ENCODE peak calls at places on chromosomes 3 and 15, in ten cellular contexts. J is stomach, N is Calu3, U is AG09309, D is HCT116, T is neural progenitor cell, E is PC-3, M is transverse colon, W is astrocyte of the cerebellum, F is right lobe of liver. K is an unnamed sample.

GRCh38 chr15:69602921-69603320 is 150.3 kb downstream of the RPLP1 start:
- DNase-seq in U (no peak), F (no peak), T (no peak), J (no peak), D (no peak), E (no peak), N (no peak), W (no peak), M (no peak), K (no peak)

GRCh38 chr3:100891033-100891432 is 102.2 kb downstream of the ABI3BP start:
- DNase-seq in U (no peak), J (no peak), W (no peak), T (no peak), D (no peak), M (no peak), N (no peak), F (no peak), E (peak; percentile 77), K (no peak)

GRCh38 chr3:111081008-111081545 is 9.5 kb downstream of the NECTIN3 start:
- DNase-seq in N (peak; percentile 20), U (no peak), E (no peak), D (no peak), F (no peak), M (no peak), T (no peak), W (no peak), J (no peak), K (no peak)

GRCh38 chr3:74267583-74268184 is 346.8 kb downstream of the CNTN3 start:
- DNase-seq in M (peak; percentile 19), J (no peak), D (no peak), W (peak; percentile 43), T (peak; percentile 78), U (peak; percentile 24), E (peak; percentile 52), F (no peak), N (no peak), K (no peak)

GRCh38 chr3:151228291-151229125 is 25.5 kb upstream of the GPR171 start:
- DNase-seq in N (peak; percentile 41), D (no peak), W (peak; percentile 48), F (no peak), E (peak; percentile 65), U (no peak), T (no peak), J (peak; percentile 28), M (no peak), K (no peak)

GRCh38 chr3:193791041-193792032 is 198.3 kb downstream of the OPA1 start:
- DNase-seq in U (no peak), F (no peak), M (no peak), E (peak; percentile 81), D (no peak), W (no peak), J (peak; percentile 60), T (no peak), N (peak; percentile 71), K (no peak)

GRCh38 chr3:40432793-40433192 is 24.3 kb upstream of the RPL14 start:
- DNase-seq in J (no peak), D (no peak), E (peak; percentile 49), N (no peak), W (no peak), M (no peak), T (no peak), U (no peak), F (no peak), K (no peak)

GRCh38 chr15:65184305-65184943 is 718 bp downstream of the CLPX start:
- DNase-seq in N (peak; percentile 67), J (peak; percentile 58), U (no peak), E (peak; percentile 39), F (peak; percentile 74), D (no peak), W (no peak), M (peak; percentile 73), T (peak; percentile 73), K (no peak)

GRCh38 chr3:50210176-50210509 is 5.1 kb downstream of the SLC38A3 start:
- DNase-seq in J (no peak), U (no peak), M (no peak), E (no peak), D (no peak), W (no peak), T (no peak), F (no peak), N (no peak), K (no peak)

GRCh38 chr3:57091471-57091870 is 31.0 kb downstream of the SPATA12 start:
- DNase-seq in U (no peak), M (no peak), J (no peak), E (no peak), N (no peak), T (no peak), F (no peak), D (no peak), W (peak; percentile 74), K (no peak)

GRCh38 chr3:161403251-161403650 is 31.9 kb upstream of the SPTSSB start:
- DNase-seq in T (no peak), J (no peak), U (no peak), M (no peak), N (no peak), D (no peak), W (peak; percentile 9), E (peak; percentile 69), F (no peak), K (no peak)

GRCh38 chr3:107969994-107970896 is 120.6 kb downstream of the CD47 start:
- DNase-seq in E (peak; percentile 90), N (peak; percentile 61), D (no peak), T (no peak), W (no peak), M (no peak), J (no peak), U (no peak), F (no peak), K (no peak)
- TF ChIP-seq CTCF in E (no peak), N (no peak), D (no peak), T (no peak), W (no peak), M (no peak), J (no peak), U (no peak), F (no peak), K (no peak)

GRCh38 chr3:32334675-32335074 is 57.0 kb upstream of the CMTM7 start:
- DNase-seq in E (peak; percentile 34), F (no peak), D (no peak), W (no peak), U (no peak), J (no peak), T (no peak), N (no peak), M (no peak), K (no peak)
- TF ChIP-seq CTCF in E (peak; percentile 63), F (no peak), D (peak; percentile 55), W (peak; percentile 25), U (peak; percentile 46), J (no peak), T (peak; percentile 55), N (no peak), M (no peak), K (peak; percentile 41)

GRCh38 chr15:35062164-35063099 is 22.7 kb downstream of the NANOGP8 start:
- DNase-seq in U (no peak), J (no peak), D (no peak), F (no peak), N (no peak), W (no peak), T (no peak), M (no peak), E (no peak), K (no peak)

GRCh38 chr15:35061171-35062163 is 23.6 kb downstream of the NANOGP8 start:
- DNase-seq in W (no peak), E (peak; percentile 41), J (no peak), F (no peak), U (no peak), N (no peak), D (no peak), M (no peak), T (no peak), K (no peak)

GRCh38 chr15:35068861-35069260 is 16.2 kb downstream of the NANOGP8 start:
- DNase-seq in F (no peak), E (no peak), J (no peak), M (no peak), N (no peak), U (no peak), D (no peak), T (no peak), W (no peak), K (no peak)

GRCh38 chr15:35067501-35068347 is 17.4 kb downstream of the NANOGP8 start:
- DNase-seq in U (no peak), F (no peak), T (no peak), W (no peak), M (no peak), D (no peak), J (no peak), N (no peak), E (no peak), K (no peak)

GRCh38 chr15:35066094-35066493 is 19.0 kb downstream of the NANOGP8 start:
- DNase-seq in W (no peak), F (no peak), E (no peak), T (no peak), D (no peak), M (no peak), J (no peak), U (no peak), N (no peak), K (no peak)
- TF ChIP-seq CTCF in W (no peak), F (no peak), E (no peak), T (no peak), D (no peak), M (no peak), J (no peak), U (no peak), N (no peak), K (no peak)

DNA sequence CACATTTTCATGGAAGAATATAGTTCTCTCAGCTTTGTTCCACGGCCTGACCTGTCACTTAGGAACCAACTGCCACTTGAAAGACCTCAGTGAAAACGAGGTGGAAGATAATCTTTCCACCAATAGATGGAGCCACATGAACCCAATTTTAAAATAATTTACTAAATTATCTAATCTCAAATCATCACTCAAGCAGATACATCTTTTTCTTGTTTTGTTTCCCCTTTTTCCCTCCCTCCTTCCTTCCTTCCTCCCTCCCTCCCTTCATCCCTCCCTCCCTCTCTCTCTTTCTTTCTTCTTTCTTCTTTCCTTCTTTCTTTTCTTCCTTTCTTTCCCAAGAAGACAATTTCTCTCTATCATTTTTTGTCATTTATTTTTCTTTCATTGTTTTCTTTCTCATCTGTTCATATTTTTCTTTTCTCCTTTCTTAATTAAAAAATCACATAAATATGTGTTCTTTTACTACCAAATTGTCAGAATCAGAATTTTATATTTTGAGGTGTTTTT is 97.0 kb downstream of the CLDN1 start:
- DNase-seq in E (peak; percentile 78), F (no peak), M (no peak), J (no peak), N (peak; percentile 37), W (no peak), U (no peak), D (peak; percentile 10), T (peak; percentile 30), K (no peak)
- TF ChIP-seq CTCF in E (peak; percentile 72), F (peak; percentile 55), M (peak; percentile 32), J (no peak), N (peak; percentile 58), W (peak; percentile 47), U (peak; percentile 52), D (peak; percentile 55), T (peak; percentile 58), K (peak; percentile 88)

DNA sequence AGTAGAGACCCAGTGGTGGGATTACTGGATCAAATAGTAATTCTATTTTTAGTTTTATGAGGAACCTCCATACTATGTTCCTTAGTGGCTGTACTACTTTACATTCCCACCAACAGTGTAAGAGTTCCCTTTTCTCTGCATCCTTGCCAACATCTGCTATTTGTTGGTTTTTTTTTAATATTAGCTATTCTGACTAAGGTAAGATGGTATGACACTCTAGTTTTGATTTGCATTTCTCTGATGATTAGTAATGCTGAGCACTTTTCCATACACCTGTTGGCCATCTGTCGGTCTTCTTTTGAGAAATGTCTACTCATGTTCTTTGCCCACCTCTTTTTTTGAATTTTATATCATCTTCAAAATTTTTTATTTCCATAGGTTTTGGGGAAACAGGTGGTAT is 34.2 kb upstream of the RAP2B start:
- DNase-seq in D (no peak), M (no peak), J (no peak), F (no peak), W (no peak), E (no peak), N (no peak), T (no peak), U (no peak), K (no peak)
- TF ChIP-seq CTCF in D (no peak), M (no peak), J (no peak), F (no peak), W (no peak), E (no peak), N (no peak), T (no peak), U (no peak), K (no peak)

K was measured in chondrocyte.